ENCODE peak calls at places on chromosome 17, in six cellular contexts. A, I, W, P, E and N are unnamed samples.

GRCh38 chr17:787641-788221 is 5.6 kb downstream of the MRM3 start:
- DNase-seq in P (no peak), A (no peak), W (no peak), E (no peak), I (no peak), N (no peak)

GRCh38 chr17:32827227-32827626 is 49.7 kb downstream of the MYO1D start:
- DNase-seq in W (no peak), E (no peak), I (peak; percentile 65), P (peak; percentile 6), A (no peak), N (no peak)

GRCh38 chr17:71902931-71903506 is 217.8 kb upstream of the SOX9 start:
- DNase-seq in P (no peak), W (no peak), I (no peak), A (no peak), E (no peak), N (peak; percentile 52)

GRCh38 chr17:40916366-40916765 is 21.1 kb downstream of the KRT23 start:
- DNase-seq in E (no peak), I (no peak), A (no peak), P (no peak), W (no peak), N (no peak)

GRCh38 chr17:27778193-27778592 is 22.1 kb downstream of the NOS2 start:
- DNase-seq in I (no peak), E (no peak), A (no peak), W (no peak), P (peak; percentile 20), N (peak; percentile 25)

GRCh38 chr17:53335443-53335842 is 487.3 kb upstream of the KIF2B start:
- DNase-seq in E (no peak), I (no peak), P (no peak), W (no peak), A (no peak), N (no peak)

GRCh38 chr17:38602862-38603785 is 2.6 kb downstream of the SRCIN1 start:
- DNase-seq in A (no peak), W (no peak), P (no peak), E (no peak), I (no peak), N (no peak)

GRCh38 chr17:63550816-63551639 is 751 bp downstream of the DCAF7 start:
- DNase-seq in E (peak; percentile 66), I (no peak), P (peak; percentile 68), W (peak; percentile 72), A (peak; percentile 49), N (peak; percentile 29)

GRCh38 chr17:48637323-48638260 is 11.4 kb upstream of the HOXB9 start:
- DNase-seq in W (no peak), E (no peak), P (no peak), A (peak; percentile 57), I (no peak), N (peak; percentile 85)

GRCh38 chr17:19538095-19539039 is 4.7 kb downstream of the SLC47A1 start:
- DNase-seq in P (no peak), E (peak; percentile 93), W (no peak), I (no peak), A (no peak), N (no peak)

GRCh38 chr17:71942626-71943025 is 178.2 kb upstream of the SOX9 start:
- DNase-seq in A (no peak), P (no peak), E (no peak), W (no peak), I (no peak), N (no peak)

GRCh38 chr17:61474235-61474927 is 22.2 kb downstream of the TBX4 start:
- DNase-seq in A (no peak), I (no peak), E (no peak), W (no peak), P (no peak), N (peak; percentile 66)

GRCh38 chr17:76292567-76292966 is 15.5 kb downstream of the QRICH2 start:
- DNase-seq in P (no peak), W (no peak), E (no peak), I (no peak), A (no peak), N (no peak)

GRCh38 chr17:66810951-66811682 is 23.8 kb upstream of the CACNG5 start:
- DNase-seq in A (no peak), W (no peak), E (no peak), I (no peak), P (no peak), N (no peak)

GRCh38 chr17:80109713-80110446 is 8.5 kb downstream of the GAA start:
- DNase-seq in I (no peak), E (no peak), A (no peak), P (no peak), W (peak; percentile 44), N (no peak)

GRCh38 chr17:33639103-33639991 is 346.3 kb upstream of the ASIC2 start:
- DNase-seq in A (no peak), P (no peak), W (no peak), I (no peak), E (no peak), N (no peak)

GRCh38 chr17:43570518-43570928 is 24.4 kb upstream of the ETV4 start:
- DNase-seq in W (no peak), I (no peak), P (no peak), E (no peak), A (no peak), N (peak; percentile 86)

GRCh38 chr17:37844158-37844976 is 79.8 kb upstream of the TBC1D3K start:
- DNase-seq in I (no peak), W (peak; percentile 37), A (peak; percentile 87), P (peak; percentile 67), E (peak; percentile 56), N (peak; percentile 58)

GRCh38 chr17:49707608-49708514 is at the start of gene SLC35B1:
- DNase-seq in W (peak; percentile 99), A (peak; percentile 100), P (peak; percentile 99), E (peak; percentile 99), I (peak; percentile 97), N (peak; percentile 99)

GRCh38 chr17:6669479-6670212 is 18.1 kb downstream of the C17orf100 start:
- DNase-seq in A (no peak), I (no peak), W (no peak), P (no peak), E (no peak), N (no peak)

GRCh38 chr17:61486135-61487120 is 34.2 kb downstream of the TBX4 start:
- DNase-seq in P (no peak), E (no peak), I (no peak), W (peak; percentile 80), A (no peak), N (no peak)

GRCh38 chr17:1643293-1643998 is 2.1 kb downstream of the SCARF1 start:
- DNase-seq in A (peak; percentile 65), W (peak; percentile 89), E (no peak), I (no peak), P (no peak), N (no peak)

GRCh38 chr17:31381165-31381668 is 10.3 kb upstream of the RAB11FIP4 start:
- DNase-seq in P (no peak), I (no peak), W (no peak), E (no peak), A (no peak), N (no peak)

GRCh38 chr17:61307905-61308886 is 91.4 kb upstream of the TBX2 start:
- DNase-seq in I (no peak), A (peak; percentile 52), P (no peak), W (no peak), E (no peak), N (peak; percentile 99)

GRCh38 chr17:73311428-73311780 is 397 bp downstream of the CDC42EP4 start:
- DNase-seq in P (no peak), I (no peak), A (no peak), W (no peak), E (no peak), N (no peak)

GRCh38 chr17:48612456-48612853 is 1.6 kb upstream of the HOXB7 start:
- DNase-seq in P (no peak), W (no peak), E (no peak), A (no peak), I (no peak), N (peak; percentile 54)

DNA sequence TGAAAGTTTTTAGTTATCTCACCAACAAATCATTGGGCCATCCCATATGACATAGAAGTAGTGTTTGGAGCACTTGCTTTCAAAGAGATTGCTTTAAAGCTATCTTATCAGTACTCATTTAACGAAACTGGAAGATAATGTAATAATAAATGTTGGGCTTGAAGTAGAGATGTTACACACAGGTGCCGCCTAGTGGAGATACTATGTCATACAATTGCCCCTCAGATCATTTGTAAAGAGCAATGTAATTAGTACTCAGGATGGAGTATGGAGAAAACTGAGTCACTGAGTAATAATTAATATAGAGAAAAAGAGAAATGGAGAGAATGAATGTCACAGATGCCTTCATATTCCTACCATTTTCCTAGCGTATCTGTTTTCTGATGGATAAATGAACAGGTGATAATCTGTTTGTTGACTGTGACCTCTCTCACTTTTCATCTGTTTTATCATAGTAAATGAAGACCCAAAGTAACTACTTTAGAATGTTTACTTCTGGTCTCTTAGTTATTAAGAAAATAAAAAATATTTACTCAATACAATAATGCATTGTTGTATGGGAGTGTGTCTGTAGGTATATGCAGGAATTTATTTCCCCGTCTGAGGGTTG is 80.4 kb downstream of the EFCAB5 start:
- DNase-seq in A (peak; percentile 70), W (peak; percentile 60), P (peak; percentile 57), E (peak; percentile 34), I (no peak), N (peak; percentile 61)
- TF ChIP-seq SMC3 in A (peak; percentile 89), W (peak; percentile 67), P (peak; percentile 58), E (peak; percentile 75), I (peak; percentile 76), N (peak; percentile 78)

GRCh38 chr17:57501016-57501415 is 244.1 kb downstream of the CCDC182 start:
- DNase-seq in E (no peak), P (no peak), W (no peak), I (no peak), A (no peak), N (no peak)
- H3K4me1 ChIP-seq in E (peaks cover 32% of the 10 kb centered on the region), P (no peaks in the 10 kb centered on the region), W (peaks cover 6% of the 10 kb centered on the region), I (peaks cover 7% of the 10 kb centered on the region), A (peaks cover 20% of the 10 kb centered on the region), N (no peaks in the 10 kb centered on the region)

GRCh38 chr17:39820987-39821386 is 43.1 kb downstream of the IKZF3 start:
- DNase-seq in W (no peak), I (no peak), A (no peak), P (no peak), E (no peak), N (no peak)
- TF ChIP-seq RFX5 in W (no peak), I (no peak), A (no peak), P (no peak), E (no peak), N (no peak)

GRCh38 chr17:18035704-18036103 is 3.3 kb downstream of the ATPAF2 start:
- DNase-seq in A (no peak), W (no peak), I (no peak), E (no peak), P (peak; percentile 53), N (no peak)

GRCh38 chr17:18038861-18039534 is at the start of the genes ATPAF2 and GID4:
- DNase-seq in A (peak; percentile 98), E (peak; percentile 96), W (peak; percentile 99), I (peak; percentile 95), P (peak; percentile 99), N (peak; percentile 98)

GRCh38 chr17:18038149-18038850 is 668 bp downstream of the ATPAF2 start:
- DNase-seq in P (peak; percentile 16), I (no peak), A (no peak), E (no peak), W (no peak), N (peak; percentile 16)

GRCh38 chr17:18039535-18040286 is 503 bp downstream of the GID4 start:
- DNase-seq in E (no peak), I (no peak), W (peak; percentile 91), P (peak; percentile 44), A (peak; percentile 36), N (no peak)

DNA sequence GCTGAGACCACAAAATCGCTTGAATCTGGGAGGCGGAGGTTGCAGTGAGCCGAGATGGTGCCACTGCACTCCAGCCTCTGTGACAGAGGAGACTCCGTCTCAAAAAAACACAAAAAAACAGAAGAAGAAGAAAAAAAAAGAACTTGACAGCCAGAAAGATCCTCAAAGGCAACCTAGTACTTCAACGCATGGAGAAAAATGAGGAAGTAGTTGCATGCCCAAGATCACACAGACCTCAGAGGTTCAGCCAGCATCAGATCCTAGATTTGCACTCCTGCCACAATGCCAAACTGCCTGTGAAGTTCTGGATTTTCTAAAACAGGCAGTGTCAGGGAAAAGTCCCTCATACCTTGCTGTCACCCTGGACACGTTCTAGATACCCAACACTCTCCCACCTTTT is 1.5 kb downstream of the ATPAF2 start:
- DNase-seq in E (no peak), W (no peak), P (no peak), A (no peak), I (no peak), N (no peak)
- TF ChIP-seq SMC3 in E (no peak), W (no peak), P (no peak), A (no peak), I (no peak), N (no peak)